ENCODE peak calls at places on chromosomes 2 and 18, in ten cellular contexts. T is CD8-positive, alpha-beta memory T cell; N is PC-3; R is neural progenitor cell; Q is transverse colon; O is GM23338; Z is upper lobe of right lung; S is psoas muscle; W is HCT116; L is mesendoderm. G is an unnamed sample.

GRCh38 chr18:42459873-42460272 is 504.8 kb downstream of the PIK3C3 start:
- DNase-seq in T (no peak), N (no peak), R (no peak), Q (no peak), O (no peak), Z (no peak), S (no peak), W (no peak), L (peak; percentile 46), G (no peak)

GRCh38 chr2:224086226-224086911 is 47.3 kb upstream of the SERPINE2 start:
- DNase-seq in T (no peak), N (peak; percentile 96), R (no peak), Q (no peak), O (no peak), Z (no peak), S (no peak), W (peak; percentile 88), L (no peak), G (peak; percentile 72)

GRCh38 chr18:80213173-80213572 is 34.1 kb downstream of the PARD6G start:
- DNase-seq in T (no peak), N (no peak), R (no peak), Q (no peak), O (no peak), Z (no peak), S (no peak), W (no peak), L (no peak), G (no peak)

GRCh38 chr2:75466708-75467311 is 93.9 kb downstream of the EVA1A start:
- DNase-seq in T (no peak), N (peak; percentile 65), R (peak; percentile 65), Q (peak; percentile 9), O (peak; percentile 86), Z (no peak), S (no peak), W (peak; percentile 23), L (peak; percentile 80), G (no peak)

GRCh38 chr2:188974184-188974583 is at the start of gene COL3A1:
- DNase-seq in T (no peak), N (no peak), R (no peak), Q (peak; percentile 17), O (no peak), Z (no peak), S (peak; percentile 50), W (no peak), L (no peak), G (peak; percentile 68)

GRCh38 chr2:169799555-169799954 is 884 bp downstream of the SSB start:
- DNase-seq in T (no peak), N (peak; percentile 40), R (peak; percentile 3), Q (no peak), O (no peak), Z (no peak), S (no peak), W (no peak), L (peak; percentile 8), G (no peak)

GRCh38 chr2:97834610-97835009 is 121.2 kb downstream of the ZAP70 start:
- DNase-seq in T (no peak), N (no peak), R (no peak), Q (no peak), O (no peak), Z (no peak), S (no peak), W (no peak), L (no peak), G (no peak)

GRCh38 chr2:111135910-111136297 is 15.2 kb downstream of the BCL2L11 start:
- DNase-seq in T (no peak), N (peak; percentile 50), R (peak; percentile 27), Q (no peak), O (peak; percentile 53), Z (no peak), S (peak; percentile 85), W (no peak), L (peak; percentile 61), G (peak; percentile 29)

GRCh38 chr2:8259106-8259840 is 422.6 kb upstream of the ID2 start:
- DNase-seq in T (no peak), N (no peak), R (no peak), Q (no peak), O (no peak), Z (no peak), S (no peak), W (no peak), L (no peak), G (no peak)

GRCh38 chr2:138979131-138979530 is 198.9 kb upstream of the NXPH2 start:
- DNase-seq in T (no peak), N (no peak), R (no peak), Q (no peak), O (no peak), Z (no peak), S (no peak), W (no peak), L (no peak), G (no peak)

GRCh38 chr2:201643216-201643651 is at the start of gene TMEM237:
- DNase-seq in T (peak; percentile 47), N (peak; percentile 37), R (peak; percentile 76), Q (peak; percentile 47), O (peak; percentile 56), Z (peak; percentile 79), S (peak; percentile 80), W (peak; percentile 6), L (peak; percentile 58), G (peak; percentile 82)

GRCh38 chr2:158031371-158031770 is 70.3 kb upstream of the UPP2 start:
- DNase-seq in T (no peak), N (no peak), R (no peak), Q (no peak), O (no peak), Z (no peak), S (no peak), W (no peak), L (no peak), G (no peak)

DNA sequence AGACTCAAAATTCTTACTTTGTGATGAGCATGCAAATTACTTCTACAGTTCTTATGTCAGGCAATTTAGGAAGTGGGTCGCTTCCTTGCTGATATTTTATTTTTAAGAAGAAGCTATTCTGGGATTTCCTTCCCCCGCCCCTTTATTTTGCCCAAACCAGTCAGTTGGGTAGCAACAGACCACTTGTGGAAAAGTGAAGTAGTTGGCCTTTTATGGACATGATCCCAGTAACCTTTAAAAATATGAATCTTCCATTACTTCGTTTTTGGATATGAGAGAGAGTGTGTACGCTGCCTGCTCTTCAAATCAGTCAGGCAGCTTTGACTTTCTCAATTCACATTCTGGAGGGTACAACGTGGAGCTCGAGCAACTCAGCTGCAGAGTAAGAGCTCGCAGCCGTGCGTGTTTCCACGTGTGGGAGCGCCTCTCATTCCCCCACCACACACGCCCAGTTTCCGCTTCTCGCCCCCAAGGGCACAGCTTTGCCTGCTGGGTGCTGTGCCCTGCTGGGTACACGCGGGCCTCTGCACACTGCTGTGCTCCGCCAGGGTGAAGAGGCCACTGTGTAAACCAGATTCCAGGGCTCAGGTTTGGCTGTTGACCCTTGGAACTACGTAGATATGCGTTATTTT is 92.6 kb downstream of the ITGB1BP1 start:
- DNase-seq in T (no peak), N (no peak), R (no peak), Q (no peak), O (no peak), Z (no peak), S (no peak), W (no peak), L (no peak), G (no peak)
- H3K4me1 ChIP-seq in T (no peaks in the 10 kb centered on the region), N (peaks cover 27% of the 10 kb centered on the region), R (no peaks in the 10 kb centered on the region), Q (peaks cover 9% of the 10 kb centered on the region), O (peaks cover 11% of the 10 kb centered on the region), Z (peaks cover 22% of the 10 kb centered on the region), S (no peaks in the 10 kb centered on the region), W (peaks cover 2% of the 10 kb centered on the region), L (peaks cover 4% of the 10 kb centered on the region), G (peaks cover 12% of the 10 kb centered on the region)

GRCh38 chr2:16012626-16013501 is 72.5 kb downstream of the MYCN start:
- DNase-seq in T (no peak), N (peak; percentile 43), R (peak; percentile 65), Q (peak; percentile 69), O (peak; percentile 68), Z (peak; percentile 77), S (no peak), W (no peak), L (peak; percentile 75), G (no peak)
- H3K27ac ChIP-seq in T (no peak overlapping the region), N (no peak overlapping the region), R (no peak overlapping the region), Q (peak overlapping the region; percentile 23), O (peak overlapping the region; percentile 83), Z (no peak overlapping the region), S (no peak overlapping the region), W (no peak overlapping the region), L (no peak overlapping the region), G (no peak overlapping the region)

GRCh38 chr2:232235206-232235605 is 143.3 kb upstream of the ALPP start:
- DNase-seq in T (no peak), N (peak; percentile 5), R (no peak), Q (no peak), O (no peak), Z (no peak), S (no peak), W (no peak), L (no peak), G (no peak)

GRCh38 chr2:232236200-232236599 is 142.4 kb upstream of the ALPP start:
- DNase-seq in T (no peak), N (peak; percentile 75), R (no peak), Q (no peak), O (no peak), Z (no peak), S (no peak), W (peak; percentile 46), L (no peak), G (no peak)

GRCh38 chr2:232238108-232238507 is 140.4 kb upstream of the ALPP start:
- DNase-seq in T (no peak), N (peak; percentile 74), R (no peak), Q (no peak), O (no peak), Z (no peak), S (no peak), W (no peak), L (peak; percentile 10), G (no peak)

GRCh38 chr2:232235716-232236115 is 142.8 kb upstream of the ALPP start:
- DNase-seq in T (no peak), N (no peak), R (peak; percentile 70), Q (no peak), O (peak; percentile 12), Z (no peak), S (no peak), W (no peak), L (peak; percentile 18), G (no peak)

GRCh38 chr2:232237460-232237859 is 141.1 kb upstream of the ALPP start:
- DNase-seq in T (no peak), N (no peak), R (no peak), Q (no peak), O (no peak), Z (no peak), S (no peak), W (no peak), L (no peak), G (no peak)
- H3K4me1 ChIP-seq in T (peaks cover 11% of the 10 kb centered on the region), N (peaks cover 50% of the 10 kb centered on the region), R (peaks cover 8% of the 10 kb centered on the region), Q (peaks cover 17% of the 10 kb centered on the region), O (no peaks in the 10 kb centered on the region), Z (no peaks in the 10 kb centered on the region), S (peaks cover 16% of the 10 kb centered on the region), W (peaks cover 6% of the 10 kb centered on the region), L (no peaks in the 10 kb centered on the region), G (no peaks in the 10 kb centered on the region)

DNA sequence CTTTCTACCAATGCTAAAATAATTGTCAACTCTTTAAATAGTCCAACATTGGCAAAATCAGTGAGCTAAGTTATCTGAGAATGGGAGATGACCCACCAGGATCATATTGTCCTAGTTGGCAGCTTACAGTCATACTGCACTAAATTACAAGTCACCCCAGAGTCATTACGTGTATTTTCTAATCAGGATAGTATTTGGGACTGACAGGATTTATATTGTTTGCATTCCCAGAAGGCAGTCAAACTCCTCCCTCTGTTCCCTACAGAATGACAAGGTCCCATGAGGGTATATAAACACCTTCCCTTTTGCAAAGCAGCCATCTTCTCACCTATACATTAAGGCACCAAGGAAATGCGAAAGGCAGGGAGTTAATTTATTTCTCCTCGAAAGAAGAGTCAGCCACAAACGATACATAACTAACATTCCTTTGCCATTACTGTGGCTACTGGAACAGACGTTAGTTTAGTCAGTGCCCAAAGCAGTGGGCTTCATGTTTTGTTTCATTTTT is 125.3 kb downstream of the ANTXR1 start:
- DNase-seq in T (no peak), N (peak; percentile 86), R (no peak), Q (no peak), O (peak; percentile 24), Z (no peak), S (no peak), W (peak; percentile 15), L (peak; percentile 70), G (no peak)
- H3K27ac ChIP-seq in T (no peak overlapping the region), N (peak overlapping the region; percentile 91), R (no peak overlapping the region), Q (peak overlapping the region; percentile 38), O (no peak overlapping the region), Z (no peak overlapping the region), S (peak overlapping the region; percentile 37), W (peak overlapping the region; percentile 55), L (peak overlapping the region; percentile 4), G (peak overlapping the region; percentile 50)